ENCODE peak calls at places on chromosomes 3 and 15, in five cellular contexts. U, H, O, B and Z are unnamed samples.

GRCh38 chr3:60610441-60611112 is 640.7 kb downstream of the FHIT start:
- DNase-seq in O (peak; percentile 36), U (no peak), B (no peak), H (peak; percentile 55), Z (peak; percentile 91)

GRCh38 chr3:186588619-186589018 is 18.1 kb downstream of the DNAJB11 start:
- DNase-seq in O (no peak), B (no peak), U (no peak), H (no peak), Z (no peak)

GRCh38 chr3:61172684-61173083 is 78.6 kb downstream of the FHIT start:
- DNase-seq in B (no peak), U (no peak), O (no peak), H (no peak), Z (no peak)

GRCh38 chr3:179421500-179421899 is 29.8 kb downstream of the GNB4 start:
- DNase-seq in O (peak; percentile 41), H (peak; percentile 36), U (no peak), B (peak; percentile 11), Z (no peak)

GRCh38 chr3:117748131-117748530 is 1038.6 kb downstream of the TUSC7 start:
- DNase-seq in H (no peak), B (no peak), U (no peak), O (peak; percentile 42), Z (no peak)

GRCh38 chr3:69541059-69541471 is 155.2 kb upstream of the FRMD4B start:
- DNase-seq in H (no peak), B (no peak), O (no peak), U (no peak), Z (no peak)

GRCh38 chr3:84066920-84067319 is 891.9 kb upstream of the CADM2 start:
- DNase-seq in B (no peak), O (no peak), U (no peak), H (no peak), Z (no peak)

GRCh38 chr3:118487734-118488133 is 546.9 kb downstream of the IGSF11 start:
- DNase-seq in U (no peak), B (no peak), O (no peak), H (no peak), Z (no peak)

GRCh38 chr3:52827866-52828376 is 2.6 kb downstream of the ITIH4 start:
- DNase-seq in U (no peak), H (no peak), B (peak; percentile 37), O (no peak), Z (no peak)
- TF ChIP-seq POLR2A in U (no peak), H (no peak), B (no peak), O (no peak), Z (no peak)

DNA sequence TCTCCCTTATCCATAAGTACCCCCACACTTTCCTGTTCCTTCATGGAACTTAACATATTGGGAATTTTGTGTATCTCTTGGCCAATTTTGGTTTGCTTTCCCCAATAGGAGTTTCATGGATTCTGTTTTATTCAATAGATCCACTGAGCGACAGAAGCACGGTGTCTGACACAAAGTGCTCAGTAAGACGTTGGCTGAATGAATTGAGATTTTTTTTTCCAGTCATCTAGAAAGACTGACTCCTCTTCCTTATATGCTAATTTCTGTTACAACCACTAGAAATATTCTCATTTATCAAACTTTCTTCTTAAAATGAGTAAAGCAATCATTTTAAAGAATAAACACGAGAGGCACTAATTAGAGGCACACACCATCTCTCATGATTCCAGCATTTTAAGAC is 48.1 kb downstream of the UBP1 start:
- DNase-seq in B (no peak), U (no peak), H (no peak), O (no peak), Z (no peak)
- H3K27ac ChIP-seq in B (peak overlapping the region; percentile 74), U (peak overlapping the region; percentile 40), H (no peak overlapping the region), O (no peak overlapping the region), Z (peak overlapping the region; percentile 39)

GRCh38 chr15:40054746-40055575 is 16.0 kb upstream of the SRP14 start:
- DNase-seq in H (no peak), B (no peak), U (no peak), O (peak; percentile 82), Z (no peak)
- H3K4me3 ChIP-seq in H (no peak overlapping the region), B (no peak overlapping the region), U (no peak overlapping the region), O (no peak overlapping the region), Z (no peak overlapping the region)

DNA sequence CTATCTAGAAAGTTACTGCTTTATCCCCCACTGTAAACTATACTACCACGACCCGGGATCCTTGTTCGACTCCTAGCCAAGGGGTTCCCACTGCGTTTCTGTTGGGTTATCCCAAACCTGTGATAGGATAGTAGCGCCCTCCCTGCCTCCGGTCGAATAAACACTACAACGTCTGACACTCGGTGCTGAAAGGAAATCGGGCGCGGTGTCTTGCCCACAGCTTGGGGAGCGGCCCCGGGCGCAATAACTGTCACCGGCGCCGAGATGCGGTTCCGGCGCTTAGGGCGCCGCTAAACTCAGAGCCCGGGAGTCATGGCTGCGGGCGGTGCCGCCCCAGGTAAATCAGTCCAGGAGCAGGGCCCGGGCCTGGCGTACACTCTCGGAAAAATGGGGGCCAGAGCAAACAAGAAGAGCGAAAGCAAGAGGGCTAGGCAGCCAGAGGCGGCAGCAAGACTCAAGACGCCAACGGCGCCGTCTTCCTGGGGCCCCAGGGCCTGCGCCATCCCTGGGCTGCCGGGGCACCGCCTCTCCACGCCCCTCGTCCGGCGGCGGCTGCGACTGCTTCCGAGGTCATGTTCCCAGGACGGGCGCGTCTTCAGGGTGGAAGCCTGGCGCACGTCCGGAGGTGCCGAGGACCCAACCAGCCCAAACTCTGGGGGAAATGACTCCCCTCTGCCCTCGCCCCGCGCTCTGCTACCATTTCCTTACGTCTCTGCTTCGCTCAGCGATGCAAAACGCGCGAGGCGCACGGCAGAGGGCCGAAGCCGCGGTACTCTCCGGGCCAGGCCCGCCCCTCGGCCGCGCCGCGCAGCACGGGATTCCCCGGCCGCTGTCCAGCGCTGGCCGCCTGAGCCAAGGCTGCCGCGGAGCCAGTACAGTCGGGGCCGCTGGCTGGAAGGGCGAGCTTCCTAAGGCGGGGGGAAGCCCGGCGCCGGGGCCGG is at the start of gene DUT:
- DNase-seq in U (peak; percentile 34), H (peak; percentile 92), O (peak; percentile 74), B (peak; percentile 76), Z (peak; percentile 94)
- TF ChIP-seq POLR2A in U (peak; percentile 76), H (no peak), O (peak; percentile 70), B (peak; percentile 93), Z (peak; percentile 84)

DNA sequence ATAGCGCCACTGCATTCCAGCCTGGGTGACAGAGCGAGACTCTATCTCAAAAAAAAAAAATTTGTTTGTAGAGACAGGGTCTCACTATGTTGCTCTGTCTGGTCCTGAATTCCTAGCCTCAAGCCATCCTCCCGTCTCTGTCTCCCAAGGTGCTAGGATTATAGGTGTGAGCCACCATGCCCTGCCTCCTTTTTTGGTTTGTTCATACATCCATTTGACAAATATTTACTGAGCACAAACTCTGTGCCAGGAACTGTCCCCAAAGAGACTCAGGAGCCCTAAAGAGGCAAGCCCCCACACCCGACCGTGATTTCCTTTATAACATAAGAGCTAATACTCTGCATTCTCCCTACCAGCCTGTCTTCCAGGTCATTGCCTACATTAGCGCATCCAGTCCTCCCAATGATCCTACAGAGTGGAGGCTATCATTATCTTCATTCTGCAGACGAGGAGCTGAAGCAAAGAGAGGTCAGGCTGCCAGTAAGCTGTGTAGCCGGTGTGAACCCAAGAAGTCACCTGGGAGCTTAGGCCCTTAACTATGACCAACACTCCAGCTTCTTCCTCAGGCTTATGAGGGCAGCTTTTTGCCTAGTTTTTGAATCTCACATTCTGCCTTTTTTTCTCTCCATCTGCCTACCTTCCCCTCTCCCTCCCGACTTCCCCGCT is 6.3 kb upstream of the PXK start:
- DNase-seq in O (no peak), B (no peak), U (no peak), H (no peak), Z (no peak)
- H3K27ac ChIP-seq in O (peak overlapping the region; percentile 60), B (no peak overlapping the region), U (no peak overlapping the region), H (no peak overlapping the region), Z (no peak overlapping the region)

GRCh38 chr15:88704791-88705768 is 66.3 kb downstream of the ISG20 start:
- DNase-seq in H (peak; percentile 34), B (no peak), U (no peak), O (no peak), Z (no peak)
- H3K4me3 ChIP-seq in H (peak overlapping the region; percentile 40), B (peak overlapping the region; percentile 36), U (no peak overlapping the region), O (peak overlapping the region; percentile 37), Z (peak overlapping the region; percentile 68)

GRCh38 chr15:52788099-52788986 is 1.8 kb downstream of the ONECUT1 start:
- DNase-seq in O (no peak), B (peak; percentile 28), H (no peak), U (no peak), Z (no peak)
- TF ChIP-seq POLR2A in O (no peak), B (no peak), H (no peak), U (no peak), Z (no peak)